ENCODE peak calls at places on chromosomes 4 and X, in eight cellular contexts. Z, U, W, R, B, P, I and E are unnamed samples.

GRCh38 chr4:54794033-54794432 is 136.3 kb downstream of the KIT start:
- DNase-seq in P (no peak), U (peak), W (no peak), Z (no peak), R (no peak), B (no peak), I (no peak), E (no peak)

GRCh38 chrX:22686138-22686541 is 313.6 kb upstream of the DDX53 start:
- DNase-seq in P (no peak), U (no peak), I (no peak), Z (peak), W (peak), B (no peak), R (no peak), E (peak)

GRCh38 chr4:56908206-56909082 is 744 bp downstream of the REST start:
- DNase-seq in P (peak), Z (peak), U (peak), I (peak), W (peak), R (peak), B (peak), E (peak)

GRCh38 chrX:104662694-104663093 is 96.7 kb downstream of the IL1RAPL2 start:
- DNase-seq in Z (no peak), R (no peak), P (no peak), B (no peak), U (no peak), W (no peak), I (no peak), E (no peak)

GRCh38 chrX:17413228-17413627 is 38.2 kb downstream of the NHS start:
- DNase-seq in Z (peak), W (peak), P (no peak), R (no peak), U (no peak), B (peak), I (no peak), E (peak)

GRCh38 chr4:54998991-54999390 is 126.4 kb downstream of the KDR start:
- DNase-seq in Z (peak), W (peak), R (no peak), I (no peak), B (peak), U (no peak), P (no peak), E (peak)

GRCh38 chrX:3743821-3744439 is 30.5 kb upstream of the PRKX start:
- DNase-seq in Z (no peak), P (no peak), U (peak), I (no peak), R (no peak), B (no peak), W (no peak), E (no peak)

GRCh38 chrX:41234962-41235361 is 99.0 kb upstream of the DDX3X start:
- DNase-seq in U (no peak), P (no peak), B (no peak), R (no peak), Z (no peak), W (no peak), I (no peak), E (no peak)

GRCh38 chr4:25402521-25402920 is 25.5 kb downstream of the ANAPC4 start:
- DNase-seq in Z (no peak), B (no peak), U (no peak), P (no peak), R (no peak), I (no peak), W (no peak), E (no peak)

GRCh38 chr4:155405059-155405458 is 28.3 kb upstream of the MAP9 start:
- DNase-seq in B (no peak), Z (no peak), U (no peak), W (peak), I (no peak), P (no peak), R (no peak), E (peak)

GRCh38 chr4:27861381-27861787 is 1000.7 kb downstream of the STIM2 start:
- DNase-seq in I (peak), U (no peak), P (no peak), R (no peak), B (peak), Z (peak), W (no peak), E (peak)

GRCh38 chrX:75544760-75545159 is 21.9 kb upstream of the ZDHHC15 start:
- DNase-seq in R (no peak), Z (no peak), B (no peak), W (no peak), P (no peak), I (no peak), U (no peak), E (no peak)

GRCh38 chrX:133350751-133351150 is 64.5 kb downstream of the GPC4 start:
- DNase-seq in U (no peak), R (peak), W (no peak), P (no peak), Z (no peak), I (no peak), B (no peak), E (peak)

GRCh38 chrX:16643160-16643559 is 6.8 kb upstream of the S100G start:
- DNase-seq in P (no peak), I (no peak), U (no peak), B (peak), W (peak), R (no peak), Z (peak), E (peak)